ENCODE peak calls at places on chromosomes 4 and X, in five cellular contexts. V, F, J, E and M are unnamed samples.

GRCh38 chr4:110492522-110492921 is 16.6 kb downstream of the ENPEP start:
- DNase-seq in V (no peak), F (no peak), J (no peak), E (no peak), M (no peak)

GRCh38 chr4:1246901-1247810 is 1.8 kb downstream of the CTBP1 start:
- DNase-seq in V (no peak), F (no peak), J (peak), E (no peak), M (peak)

GRCh38 chrX:55801811-55802210 is 84.3 kb downstream of the RRAGB start:
- DNase-seq in V (no peak), F (no peak), J (no peak), E (no peak), M (no peak)

GRCh38 chrX:24838624-24839023 is 144.9 kb downstream of the POLA1 start:
- DNase-seq in V (peak), F (peak), J (peak), E (peak), M (no peak)

GRCh38 chr4:183284965-183285364 is 35.1 kb downstream of the CLDN22 start:
- DNase-seq in V (no peak), F (no peak), J (no peak), E (no peak), M (no peak)

GRCh38 chrX:24266996-24267395 is 46.9 kb downstream of the SUPT20HL2 start:
- DNase-seq in V (no peak), F (no peak), J (no peak), E (no peak), M (no peak)

GRCh38 chrX:105460366-105460765 is 239.9 kb upstream of the TEX13A start:
- DNase-seq in V (no peak), F (no peak), J (no peak), E (no peak), M (no peak)

GRCh38 chr4:122922877-122923511 is 597 bp upstream of the NUDT6 start:
- DNase-seq in V (peak), F (peak), J (peak), E (peak), M (peak)

GRCh38 chrX:132953358-132953757 is 5.1 kb downstream of the HS6ST2 start:
- DNase-seq in V (no peak), F (no peak), J (peak), E (no peak), M (no peak)

GRCh38 chrX:44382871-44383270 is 39.4 kb upstream of the EFHC2 start:
- DNase-seq in V (no peak), F (no peak), J (no peak), E (no peak), M (no peak)

GRCh38 chr4:97819314-97819713 is 324.0 kb downstream of the STPG2 start:
- DNase-seq in V (no peak), F (no peak), J (no peak), E (no peak), M (no peak)

GRCh38 chr4:20266215-20267082 is 14.7 kb downstream of the SLIT2 start:
- DNase-seq in V (no peak), F (no peak), J (no peak), E (no peak), M (no peak)

GRCh38 chr4:53465291-53465690 is 87.8 kb downstream of the FIP1L1 start:
- DNase-seq in V (no peak), F (no peak), J (no peak), E (no peak), M (no peak)

GRCh38 chrX:143570747-143571146 is 53.5 kb upstream of the SPANXN3 start:
- DNase-seq in V (no peak), F (no peak), J (no peak), E (no peak), M (no peak)

GRCh38 chr4:90093526-90093925 is 33.7 kb upstream of the CCSER1 start:
- DNase-seq in V (no peak), F (no peak), J (peak), E (no peak), M (no peak)

GRCh38 chrX:86047174-86047991 is at the start of gene CHM:
- DNase-seq in V (peak), F (no peak), J (no peak), E (no peak), M (peak)

GRCh38 chr4:72031868-72032619 is at the start of gene NPFFR2:
- DNase-seq in V (no peak), F (peak), J (peak), E (peak), M (peak)

GRCh38 chrX:17814557-17814956 is 46.5 kb downstream of the RAI2 start:
- DNase-seq in V (no peak), F (no peak), J (no peak), E (no peak), M (no peak)

GRCh38 chr4:134202136-134202535 is 547 bp upstream of the PABPC4L start:
- DNase-seq in V (no peak), F (no peak), J (no peak), E (no peak), M (no peak)